ENCODE peak calls at places on chromosomes 2 and 18, in nine cellular contexts. One of them, this sample, is unnamed.

GRCh38 chr2:96537066-96537733 is 648 bp downstream of the ARID5A start:
- DNase-seq in GM19239: peak; percentile 70
- DNase-seq in IMR-90: peak; percentile 38
- DNase-seq in nephron progenitor cell: peak; percentile 61
- DNase-seq in left ventricle myocardium inferior: peak; percentile 77
- DNase-seq in Right ventricle myocardium inferior: peak; percentile 95
- DNase-seq in effector CD8-positive, alpha-beta T cell: peak; percentile 75
- DNase-seq in GM10248: peak; percentile 78
- DNase-seq in GM03348: peak; percentile 69
- DNase-seq in this sample: peak; percentile 76

GRCh38 chr18:23872701-23873550 is 141.6 kb upstream of the TTC39C start:
- DNase-seq in GM19239: no peak
- DNase-seq in GM10248: no peak
- DNase-seq in IMR-90: no peak
- DNase-seq in nephron progenitor cell: no peak
- DNase-seq in GM03348: no peak
- DNase-seq in effector CD8-positive, alpha-beta T cell: peak; percentile 5
- DNase-seq in Right ventricle myocardium inferior: no peak
- DNase-seq in left ventricle myocardium inferior: no peak
- DNase-seq in this sample: peak; percentile 95

GRCh38 chr18:7198326-7198725 is 32.6 kb upstream of the LRRC30 start:
- DNase-seq in IMR-90: no peak
- DNase-seq in nephron progenitor cell: no peak
- DNase-seq in effector CD8-positive, alpha-beta T cell: no peak
- DNase-seq in GM10248: no peak
- DNase-seq in left ventricle myocardium inferior: no peak
- DNase-seq in GM19239: no peak
- DNase-seq in GM03348: no peak
- DNase-seq in Right ventricle myocardium inferior: no peak
- DNase-seq in this sample: no peak

GRCh38 chr18:36839835-36840234 is 10.9 kb downstream of the KIAA1328 start:
- DNase-seq in GM19239: no peak
- DNase-seq in IMR-90: no peak
- DNase-seq in GM03348: no peak
- DNase-seq in effector CD8-positive, alpha-beta T cell: no peak
- DNase-seq in Right ventricle myocardium inferior: no peak
- DNase-seq in GM10248: no peak
- DNase-seq in nephron progenitor cell: no peak
- DNase-seq in left ventricle myocardium inferior: no peak
- DNase-seq in this sample: no peak

GRCh38 chr2:26076001-26076587 is 42.2 kb downstream of the RAB10 start:
- DNase-seq in left ventricle myocardium inferior: no peak
- DNase-seq in Right ventricle myocardium inferior: no peak
- DNase-seq in GM10248: no peak
- DNase-seq in effector CD8-positive, alpha-beta T cell: no peak
- DNase-seq in GM19239: no peak
- DNase-seq in GM03348: no peak
- DNase-seq in IMR-90: no peak
- DNase-seq in nephron progenitor cell: no peak
- DNase-seq in this sample: no peak

GRCh38 chr2:227479865-227480475 is 8.0 kb downstream of the AGFG1 start:
- DNase-seq in GM19239: no peak
- DNase-seq in effector CD8-positive, alpha-beta T cell: no peak
- DNase-seq in GM03348: peak; percentile 57
- DNase-seq in GM10248: no peak
- DNase-seq in nephron progenitor cell: no peak
- DNase-seq in IMR-90: peak; percentile 58
- DNase-seq in Right ventricle myocardium inferior: no peak
- DNase-seq in left ventricle myocardium inferior: no peak
- DNase-seq in this sample: peak; percentile 54

GRCh38 chr2:160989778-160990177 is 170.4 kb upstream of the TANK start:
- DNase-seq in nephron progenitor cell: no peak
- DNase-seq in GM19239: no peak
- DNase-seq in left ventricle myocardium inferior: no peak
- DNase-seq in GM03348: peak; percentile 13
- DNase-seq in effector CD8-positive, alpha-beta T cell: no peak
- DNase-seq in IMR-90: no peak
- DNase-seq in GM10248: no peak
- DNase-seq in Right ventricle myocardium inferior: no peak
- DNase-seq in this sample: no peak

GRCh38 chr2:101022221-101022620 is 20.1 kb downstream of the RPL31 start:
- DNase-seq in IMR-90: no peak
- DNase-seq in GM19239: no peak
- DNase-seq in GM03348: no peak
- DNase-seq in nephron progenitor cell: no peak
- DNase-seq in GM10248: no peak
- DNase-seq in effector CD8-positive, alpha-beta T cell: no peak
- DNase-seq in Right ventricle myocardium inferior: no peak
- DNase-seq in left ventricle myocardium inferior: no peak
- DNase-seq in this sample: no peak

GRCh38 chr2:171341394-171341793 is 92.4 kb downstream of the METTL8 start:
- DNase-seq in Right ventricle myocardium inferior: no peak
- DNase-seq in nephron progenitor cell: no peak
- DNase-seq in GM10248: no peak
- DNase-seq in IMR-90: no peak
- DNase-seq in GM03348: no peak
- DNase-seq in left ventricle myocardium inferior: no peak
- DNase-seq in GM19239: no peak
- DNase-seq in effector CD8-positive, alpha-beta T cell: no peak
- DNase-seq in this sample: no peak

GRCh38 chr2:232957607-232958211 is 55.3 kb downstream of the NGEF start:
- DNase-seq in IMR-90: no peak
- DNase-seq in effector CD8-positive, alpha-beta T cell: no peak
- DNase-seq in nephron progenitor cell: no peak
- DNase-seq in GM19239: no peak
- DNase-seq in GM03348: no peak
- DNase-seq in GM10248: no peak
- DNase-seq in left ventricle myocardium inferior: no peak
- DNase-seq in Right ventricle myocardium inferior: no peak
- DNase-seq in this sample: no peak

GRCh38 chr2:41907716-41908328 is 140.0 kb upstream of the PKDCC start:
- DNase-seq in nephron progenitor cell: no peak
- DNase-seq in left ventricle myocardium inferior: no peak
- DNase-seq in Right ventricle myocardium inferior: no peak
- DNase-seq in GM03348: no peak
- DNase-seq in GM10248: no peak
- DNase-seq in GM19239: no peak
- DNase-seq in effector CD8-positive, alpha-beta T cell: no peak
- DNase-seq in IMR-90: peak; percentile 16
- DNase-seq in this sample: peak; percentile 30

GRCh38 chr2:128292599-128293425 is 25.9 kb downstream of the HS6ST1 start:
- DNase-seq in GM03348: no peak
- DNase-seq in Right ventricle myocardium inferior: peak; percentile 31
- DNase-seq in GM10248: no peak
- DNase-seq in left ventricle myocardium inferior: no peak
- DNase-seq in effector CD8-positive, alpha-beta T cell: no peak
- DNase-seq in GM19239: no peak
- DNase-seq in IMR-90: no peak
- DNase-seq in nephron progenitor cell: no peak
- DNase-seq in this sample: peak; percentile 46

GRCh38 chr2:203897544-203897943 is 30.0 kb downstream of the CTLA4 start:
- DNase-seq in left ventricle myocardium inferior: no peak
- DNase-seq in effector CD8-positive, alpha-beta T cell: no peak
- DNase-seq in IMR-90: no peak
- DNase-seq in GM03348: no peak
- DNase-seq in Right ventricle myocardium inferior: no peak
- DNase-seq in GM10248: no peak
- DNase-seq in nephron progenitor cell: no peak
- DNase-seq in GM19239: no peak
- DNase-seq in this sample: no peak

GRCh38 chr2:101238930-101239759 is 13.5 kb upstream of the CNOT11 start:
- DNase-seq in GM03348: no peak
- DNase-seq in effector CD8-positive, alpha-beta T cell: no peak
- DNase-seq in IMR-90: no peak
- DNase-seq in GM10248: no peak
- DNase-seq in GM19239: no peak
- DNase-seq in left ventricle myocardium inferior: no peak
- DNase-seq in Right ventricle myocardium inferior: no peak
- DNase-seq in nephron progenitor cell: no peak
- DNase-seq in this sample: no peak